ENCODE peak calls at places on chromosome 9, in eight cellular contexts. V is HL-60, T is AG10803, M is NCI-H2029, F is anterior cingulate cortex, G is upper lobe of right lung, B is EH, H is hippocampal formation. U is an unnamed sample.

GRCh38 chr9:6384732-6385131 is 28.3 kb upstream of the UHRF2 start:
- DNase-seq in H (no peak), M (peak; percentile 19), F (no peak), G (no peak), B (no peak), V (no peak), T (no peak), U (no peak)

GRCh38 chr9:84828101-84828500 is 158.6 kb downstream of the NTRK2 start:
- DNase-seq in H (no peak), F (no peak), G (no peak), B (no peak), V (no peak), M (no peak), T (no peak), U (no peak)

GRCh38 chr9:96437454-96437853 is 12.5 kb upstream of the HABP4 start:
- DNase-seq in T (no peak), F (no peak), V (no peak), G (no peak), M (no peak), H (no peak), B (no peak), U (no peak)

GRCh38 chr9:97364769-97365490 is 47.0 kb upstream of the TDRD7 start:
- DNase-seq in M (no peak), T (no peak), G (no peak), F (no peak), H (no peak), B (no peak), V (no peak), U (no peak)

GRCh38 chr9:76049341-76049740 is 158.9 kb downstream of the PCSK5 start:
- DNase-seq in H (no peak), V (no peak), F (no peak), B (no peak), G (no peak), T (no peak), M (no peak), U (no peak)

GRCh38 chr9:123426406-123426805 is 70.4 kb downstream of the CRB2 start:
- DNase-seq in V (peak; percentile 4), B (no peak), F (no peak), G (no peak), H (no peak), T (no peak), M (no peak), U (no peak)

GRCh38 chr9:87676976-87677775 is 48.7 kb upstream of the CTSL start:
- DNase-seq in G (no peak), B (peak; percentile 36), H (no peak), F (no peak), T (peak; percentile 28), M (no peak), V (no peak), U (no peak)

GRCh38 chr9:111198936-111199335 is 131.1 kb downstream of the OR2K2 start:
- DNase-seq in F (no peak), T (peak; percentile 24), M (no peak), H (no peak), G (no peak), V (no peak), B (peak; percentile 54), U (no peak)

GRCh38 chr9:76023715-76024195 is 133.3 kb downstream of the PCSK5 start:
- DNase-seq in G (no peak), H (peak; percentile 9), M (no peak), B (no peak), T (no peak), F (no peak), V (no peak), U (peak; percentile 71)

GRCh38 chr9:99824378-99825157 is 2.9 kb downstream of the NR4A3 start:
- DNase-seq in F (no peak), M (no peak), G (peak; percentile 76), T (peak; percentile 41), H (no peak), V (no peak), B (peak; percentile 29), U (peak; percentile 68)

GRCh38 chr9:19699757-19700156 is 89.1 kb downstream of the SLC24A2 start:
- DNase-seq in T (no peak), M (no peak), G (no peak), F (no peak), H (no peak), B (no peak), V (no peak), U (no peak)

GRCh38 chr9:18668944-18669343 is 195.0 kb downstream of the ADAMTSL1 start:
- DNase-seq in G (no peak), B (no peak), T (no peak), V (no peak), F (no peak), H (no peak), M (peak; percentile 36), U (no peak)

GRCh38 chr9:438066-438465 is 223.4 kb downstream of the DOCK8 start:
- DNase-seq in H (no peak), V (no peak), T (peak; percentile 53), G (no peak), B (no peak), F (no peak), M (no peak), U (no peak)

GRCh38 chr9:136433043-136433715 is 6.5 kb downstream of the INPP5E start:
- DNase-seq in B (no peak), V (no peak), M (no peak), T (no peak), G (no peak), F (no peak), H (no peak), U (no peak)

GRCh38 chr9:84761137-84761808 is 91.7 kb downstream of the NTRK2 start:
- DNase-seq in M (no peak), V (no peak), T (no peak), F (no peak), B (peak; percentile 73), G (no peak), H (no peak), U (no peak)

GRCh38 chr9:136451221-136451877 is 11.7 kb upstream of the INPP5E start:
- DNase-seq in M (no peak), H (no peak), G (no peak), V (no peak), B (no peak), F (no peak), T (no peak), U (no peak)

GRCh38 chr9:85202596-85202995 is 533.1 kb downstream of the NTRK2 start:
- DNase-seq in G (no peak), B (no peak), T (no peak), V (no peak), F (no peak), M (no peak), H (peak; percentile 73), U (no peak)

GRCh38 chr9:135960328-135961276 is 571 bp downstream of the UBAC1 start:
- DNase-seq in T (no peak), V (no peak), M (no peak), G (no peak), B (peak; percentile 43), H (no peak), F (no peak), U (no peak)

GRCh38 chr9:135260776-135261175 is 173.3 kb downstream of the OLFM1 start:
- DNase-seq in M (no peak), B (no peak), G (no peak), T (no peak), H (no peak), F (no peak), V (no peak), U (no peak)

GRCh38 chr9:135038826-135039225 is 48.6 kb upstream of the OLFM1 start:
- DNase-seq in G (peak; percentile 37), T (no peak), F (no peak), H (no peak), B (no peak), V (no peak), M (no peak), U (no peak)

GRCh38 chr9:109771796-109772525 is 8.0 kb upstream of the PALM2AKAP2 start:
- DNase-seq in T (peak; percentile 52), V (no peak), F (no peak), G (no peak), M (peak; percentile 41), B (peak; percentile 86), H (no peak), U (no peak)

GRCh38 chr9:85061969-85062368 is 392.4 kb downstream of the NTRK2 start:
- DNase-seq in F (no peak), B (no peak), T (no peak), V (no peak), G (no peak), M (no peak), H (no peak), U (no peak)

GRCh38 chr9:81264516-81264915 is 424.8 kb downstream of the TLE1 start:
- DNase-seq in H (no peak), M (no peak), T (no peak), B (no peak), V (no peak), F (no peak), G (no peak), U (no peak)

GRCh38 chr9:22446589-22446949 is at the start of gene DMRTA1:
- DNase-seq in M (peak; percentile 25), F (no peak), G (peak; percentile 92), B (peak; percentile 32), T (peak; percentile 32), V (no peak), H (peak; percentile 26), U (no peak)

GRCh38 chr9:79570449-79571308 is 1.1 kb upstream of the TLE4 start:
- DNase-seq in G (peak; percentile 79), F (no peak), T (peak; percentile 59), V (no peak), B (peak; percentile 63), H (no peak), M (no peak), U (peak; percentile 55)

GRCh38 chr9:126112135-126112720 is 214.4 kb upstream of the MVB12B start:
- DNase-seq in V (no peak), M (no peak), H (no peak), G (peak; percentile 46), T (no peak), F (no peak), B (no peak), U (no peak)

GRCh38 chr9:26954050-26954508 is 2.1 kb upstream of the IFT74 start:
- DNase-seq in F (no peak), V (no peak), M (no peak), T (no peak), G (no peak), B (no peak), H (no peak), U (no peak)

GRCh38 chr9:136975624-136976023 is 1.7 kb upstream of the PTGDS start:
- DNase-seq in V (no peak), M (no peak), B (no peak), H (peak; percentile 36), F (no peak), T (peak; percentile 34), G (no peak), U (peak; percentile 33)

GRCh38 chr9:124188331-124189110 is 69.2 kb upstream of the NEK6 start:
- DNase-seq in M (peak; percentile 50), F (no peak), V (no peak), H (no peak), T (no peak), G (no peak), B (no peak), U (no peak)

GRCh38 chr9:108473209-108474112 is 382.3 kb downstream of the ACTL7B start:
- DNase-seq in V (no peak), F (no peak), H (no peak), M (peak; percentile 41), T (peak; percentile 57), G (no peak), B (peak; percentile 89), U (no peak)

GRCh38 chr9:125514468-125514867 is 192.5 kb downstream of the MAPKAP1 start:
- DNase-seq in T (no peak), V (no peak), H (no peak), G (no peak), F (no peak), B (no peak), M (no peak), U (no peak)